ENCODE peak calls at places on chromosomes 11 and 22, in four cellular contexts. M is amygdala; B is stimulated activated CD8-positive, alpha-beta memory T cell treated with anti-CD3 and anti-CD28 coated beads, Interleukin-12 subunit alpha, Interleukin-12 subunit beta, amount 100 ng/mL, for 1 hour; V is head of caudate nucleus. X is an unnamed sample.

GRCh38 chr22:33853200-33854097 is 66.8 kb downstream of the LARGE1 start:
- DNase-seq in B (no peak), M (peak), V (peak), X (peak)

GRCh38 chr11:71201231-71201630 is 51.1 kb downstream of the SHANK2 start:
- DNase-seq in M (no peak), V (no peak), B (no peak), X (no peak)

GRCh38 chr11:74754507-74755255 is 6.0 kb downstream of the RNF169 start:
- DNase-seq in B (no peak), V (no peak), M (no peak), X (no peak)

GRCh38 chr11:67705264-67705663 is 30.8 kb upstream of the ALDH3B2 start:
- DNase-seq in B (no peak), V (no peak), M (no peak), X (peak)

GRCh38 chr22:40922484-40923303 is 28.5 kb upstream of the RBX1 start:
- DNase-seq in M (no peak), B (no peak), V (no peak), X (peak)

GRCh38 chr11:64233913-64234839 is at the start of gene VEGFB:
- DNase-seq in V (peak), M (peak), B (peak), X (peak)

GRCh38 chr11:90250970-90251369 is 28.1 kb upstream of the CHORDC1 start:
- DNase-seq in M (no peak), B (no peak), V (no peak), X (no peak)

GRCh38 chr11:1081601-1082311 is 7.1 kb downstream of the MUC2 start:
- DNase-seq in V (peak), B (no peak), M (no peak), X (no peak)

GRCh38 chr11:109264128-109264527 is 157.9 kb upstream of the C11orf87 start:
- DNase-seq in M (no peak), V (no peak), B (no peak), X (no peak)

GRCh38 chr11:125297346-125297910 is 132.9 kb downstream of the PKNOX2 start:
- DNase-seq in B (no peak), V (no peak), M (no peak), X (no peak)

GRCh38 chr22:47281126-47282106 is 519.0 kb downstream of the TBC1D22A start:
- DNase-seq in B (no peak), M (no peak), V (no peak), X (no peak)

GRCh38 chr11:36376888-36377758 is 81.0 kb downstream of the PRR5L start:
- DNase-seq in M (peak), V (peak), B (no peak), X (peak)

GRCh38 chr22:21666786-21667185 is 974 bp downstream of the PPIL2 start:
- DNase-seq in M (no peak), B (no peak), V (no peak), X (no peak)

GRCh38 chr11:7442588-7443215 is 42.6 kb upstream of the OLFML1 start:
- DNase-seq in V (peak), B (peak), M (peak), X (peak)

GRCh38 chr11:2210366-2211112 is 38.9 kb upstream of the TH start:
- DNase-seq in M (no peak), V (peak), B (no peak), X (no peak)

GRCh38 chr22:22948651-22949611 is 61.3 kb downstream of the IGLL5 start:
- DNase-seq in B (no peak), V (peak), M (no peak), X (no peak)

GRCh38 chr22:24435861-24436351 is 8.5 kb downstream of the ADORA2A start:
- DNase-seq in B (no peak), M (no peak), V (peak), X (no peak)

GRCh38 chr11:57155838-57156583 is 25.7 kb upstream of the LRRC55 start:
- DNase-seq in B (no peak), M (no peak), V (no peak), X (no peak)

GRCh38 chr11:131816046-131816445 is 445.6 kb downstream of the NTM start:
- DNase-seq in M (no peak), B (no peak), V (no peak), X (no peak)

GRCh38 chr11:11849127-11849746 is 7.5 kb downstream of the USP47 start:
- DNase-seq in M (peak), V (peak), B (peak), X (peak)

GRCh38 chr22:50151571-50152537 is 18.7 kb upstream of the PANX2 start:
- DNase-seq in B (no peak), M (no peak), V (no peak), X (no peak)

X was measured in globus pallidus.